ENCODE peak calls at places on chromosomes 5 and 9, in four cellular contexts. I is A549, P is heart left ventricle, J is gastrocnemius medialis. C is an unnamed sample.

GRCh38 chr5:159441441-159441840 is 111.2 kb upstream of the IL12B start:
- ATAC-seq in J (peak), I (peak), P (peak), C (no peak)

GRCh38 chr9:135907006-135907434 is 326 bp downstream of the CAMSAP1 start:
- ATAC-seq in P (no peak), J (peak), I (peak), C (peak)

GRCh38 chr5:173954671-173955605 is 34.0 kb upstream of the C5orf47 start:
- ATAC-seq in P (peak), J (peak), I (no peak), C (peak)

GRCh38 chr5:178546675-178547033 is 43.5 kb downstream of the COL23A1 start:
- ATAC-seq in I (no peak), P (peak), J (peak), C (no peak)

GRCh38 chr5:68803881-68804319 is 289.9 kb upstream of the SLC30A5 start:
- ATAC-seq in P (peak), I (no peak), J (peak), C (no peak)

GRCh38 chr9:121298016-121298538 is 30.1 kb downstream of the GSN start:
- ATAC-seq in J (no peak), I (no peak), P (no peak), C (no peak)

GRCh38 chr5:143386725-143387124 is 16.8 kb downstream of the NR3C1 start:
- ATAC-seq in J (no peak), I (no peak), P (no peak), C (no peak)

GRCh38 chr9:12859704-12860251 is 85.0 kb downstream of the LURAP1L start:
- ATAC-seq in P (no peak), J (no peak), I (peak), C (no peak)

GRCh38 chr9:76465442-76466298 is 6.7 kb downstream of the GCNT1 start:
- ATAC-seq in I (no peak), J (no peak), P (no peak), C (no peak)

GRCh38 chr9:128215491-128216404 is 12.6 kb downstream of the DNM1 start:
- ATAC-seq in I (peak), J (no peak), P (peak), C (peak)

GRCh38 chr9:128216781-128217553 is 13.8 kb downstream of the DNM1 start:
- ATAC-seq in I (no peak), P (no peak), J (no peak), C (peak)

GRCh38 chr9:128218172-128218517 is 15.0 kb downstream of the DNM1 start:
- ATAC-seq in I (no peak), J (no peak), P (no peak), C (no peak)

GRCh38 chr9:128222026-128222425 is 18.8 kb downstream of the DNM1 start:
- ATAC-seq in J (no peak), P (no peak), I (no peak), C (no peak)

DNA sequence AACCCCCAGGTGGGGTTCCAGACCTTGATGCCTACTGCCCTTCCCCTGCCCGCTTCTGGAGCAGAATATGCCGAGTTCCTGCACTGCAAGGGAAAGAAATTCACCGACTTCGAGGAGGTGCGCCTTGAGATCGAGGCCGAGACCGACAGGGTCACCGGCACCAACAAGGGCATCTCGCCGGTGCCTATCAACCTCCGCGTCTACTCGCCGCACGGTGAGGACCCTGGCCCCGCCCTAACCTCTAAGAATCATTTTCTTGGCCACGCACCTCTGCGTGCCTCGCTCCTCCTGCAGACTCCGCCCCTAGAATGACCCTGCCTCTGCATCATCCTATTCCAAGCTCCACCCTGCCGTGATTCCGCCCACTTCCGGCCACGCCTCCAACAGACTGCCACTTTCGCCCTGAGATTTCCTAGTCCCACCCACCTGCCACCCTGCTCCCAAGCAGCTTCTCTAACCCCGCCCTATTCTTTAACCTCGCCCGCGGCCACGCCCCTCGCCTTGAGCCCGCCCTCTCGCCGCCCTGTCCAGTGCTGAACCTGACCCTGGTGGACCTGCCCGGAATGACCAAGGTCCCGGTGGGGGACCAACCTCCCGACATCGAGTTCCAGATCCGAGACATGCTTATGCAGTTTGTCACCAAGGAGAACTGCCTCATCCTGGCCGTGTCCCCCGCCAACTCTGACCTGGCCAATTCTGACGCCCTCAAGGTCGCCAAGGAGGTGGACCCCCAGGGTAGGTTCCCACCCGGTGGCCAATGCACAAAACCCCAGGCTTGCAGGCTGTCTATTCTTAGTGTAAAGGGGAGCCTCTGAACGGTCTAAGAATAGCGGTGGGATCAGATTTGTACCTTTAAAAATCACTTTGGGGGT is 15.6 kb downstream of the DNM1 start:
- ATAC-seq in P (peak), I (peak), J (peak), C (peak)
- TF ChIP-seq POLR2A in P (no peak), I (no peak), J (no peak), C (no peak)

GRCh38 chr5:109029847-109030246 is 282.1 kb downstream of the FER start:
- ATAC-seq in I (no peak), P (no peak), J (no peak), C (no peak)
- TF ChIP-seq CTCF in I (no peak), P (no peak), J (no peak), C (no peak)

GRCh38 chr5:43313035-43313853 is at the start of gene HMGCS1:
- ATAC-seq in P (peak), I (peak), J (peak), C (peak)
- TF ChIP-seq POLR2A in P (peak), I (peak), J (peak), C (peak)

GRCh38 chr5:148005788-148006520 is 57.8 kb upstream of the SPINK5 start:
- ATAC-seq in J (no peak), I (no peak), P (no peak), C (no peak)
- TF ChIP-seq CTCF in J (no peak), I (no peak), P (no peak), C (no peak)